ENCODE peak calls at places on chromosome 15, in eight cellular contexts. R is GM23248; S is ascending aorta; Y is DMS153; E is stimulated activated CD4-positive, alpha-beta T cell treated with anti-CD3 and anti-CD28 coated beads, Interleukin-2, amount 100 ng/mL, for 48 hours; O is WTC11; D is NCI-H748 treated with DMSO at 0.1 percent for 48 hours; A is tibial nerve. J is an unnamed sample.

GRCh38 chr15:72231847-72232461 is 964 bp upstream of the PKM start:
- DNase-seq in R (peak), S (peak), Y (peak), E (no peak), O (no peak), D (peak), A (peak), J (no peak)

GRCh38 chr15:42371125-42371524 is 11.8 kb downstream of the CAPN3 start:
- DNase-seq in R (peak), S (no peak), Y (no peak), E (no peak), O (no peak), D (no peak), A (no peak), J (no peak)

GRCh38 chr15:91308855-91309254 is 208.8 kb downstream of the SV2B start:
- DNase-seq in R (no peak), S (no peak), Y (no peak), E (no peak), O (no peak), D (no peak), A (no peak), J (no peak)

GRCh38 chr15:76057332-76058000 is 2.3 kb upstream of the TMEM266 start:
- DNase-seq in R (peak), S (no peak), Y (no peak), E (peak), O (peak), D (peak), A (peak), J (peak)

GRCh38 chr15:55222588-55222987 is 25.8 kb upstream of the RSL24D1 start:
- DNase-seq in R (no peak), S (no peak), Y (no peak), E (no peak), O (no peak), D (no peak), A (no peak), J (no peak)

GRCh38 chr15:90592144-90592887 is 62.6 kb downstream of the CRTC3 start:
- DNase-seq in R (peak), S (no peak), Y (no peak), E (no peak), O (no peak), D (no peak), A (no peak), J (no peak)

GRCh38 chr15:78830514-78831228 is 19.4 kb upstream of the ADAMTS7 start:
- DNase-seq in R (peak), S (no peak), Y (no peak), E (no peak), O (no peak), D (no peak), A (no peak), J (no peak)

GRCh38 chr15:44308415-44308814 is 19.9 kb downstream of the GOLM2 start:
- DNase-seq in R (no peak), S (no peak), Y (no peak), E (no peak), O (no peak), D (no peak), A (no peak), J (no peak)

GRCh38 chr15:88835646-88836045 is 32.4 kb downstream of the ACAN start:
- DNase-seq in R (peak), S (no peak), Y (no peak), E (no peak), O (no peak), D (no peak), A (no peak), J (no peak)

GRCh38 chr15:64938192-64938591 is 26.5 kb downstream of the ANKDD1A start:
- DNase-seq in R (no peak), S (peak), Y (no peak), E (no peak), O (no peak), D (no peak), A (no peak), J (no peak)

GRCh38 chr15:81030368-81030739 is 29.6 kb downstream of the TLNRD1 start:
- DNase-seq in R (no peak), S (no peak), Y (no peak), E (no peak), O (no peak), D (no peak), A (no peak), J (no peak)

GRCh38 chr15:87267798-87268197 is 988.7 kb downstream of the NTRK3 start:
- DNase-seq in R (peak), S (no peak), Y (no peak), E (no peak), O (no peak), D (no peak), A (no peak), J (no peak)

GRCh38 chr15:57861805-57862586 is 155.5 kb downstream of the POLR2M start:
- DNase-seq in R (peak), S (no peak), Y (no peak), E (no peak), O (no peak), D (no peak), A (no peak), J (no peak)

GRCh38 chr15:80168421-80168820 is 15.6 kb downstream of the FAH start:
- DNase-seq in R (no peak), S (no peak), Y (no peak), E (no peak), O (no peak), D (no peak), A (no peak), J (no peak)

GRCh38 chr15:76335129-76335850 is 1.3 kb upstream of the ISL2 start:
- DNase-seq in R (no peak), S (no peak), Y (no peak), E (no peak), O (peak), D (no peak), A (no peak), J (no peak)

GRCh38 chr15:86398986-86399677 is 319.5 kb downstream of the AGBL1 start:
- DNase-seq in R (no peak), S (no peak), Y (no peak), E (no peak), O (no peak), D (no peak), A (peak), J (no peak)

GRCh38 chr15:27248251-27248650 is 277.3 kb downstream of the GABRG3 start:
- DNase-seq in R (no peak), S (no peak), Y (no peak), E (no peak), O (no peak), D (no peak), A (no peak), J (no peak)

GRCh38 chr15:75061272-75061671 is 37.9 kb downstream of the PPCDC start:
- DNase-seq in R (peak), S (no peak), Y (no peak), E (no peak), O (no peak), D (no peak), A (no peak), J (no peak)

GRCh38 chr15:26260517-26261133 is 397.5 kb upstream of the ATP10A start:
- DNase-seq in R (peak), S (no peak), Y (no peak), E (peak), O (peak), D (peak), A (no peak), J (no peak)

GRCh38 chr15:92869263-92869940 is 30.7 kb upstream of the CHD2 start:
- DNase-seq in R (peak), S (no peak), Y (no peak), E (no peak), O (no peak), D (no peak), A (no peak), J (no peak)

GRCh38 chr15:52112203-52112750 is 298 bp downstream of the BCL2L10 start:
- DNase-seq in R (peak), S (peak), Y (no peak), E (peak), O (peak), D (no peak), A (no peak), J (no peak)

GRCh38 chr15:63086967-63087366 is 34.7 kb upstream of the LACTB start:
- DNase-seq in R (no peak), S (no peak), Y (no peak), E (no peak), O (no peak), D (no peak), A (no peak), J (no peak)

GRCh38 chr15:94421711-94422110 is 190.3 kb downstream of the MCTP2 start:
- DNase-seq in R (no peak), S (no peak), Y (no peak), E (no peak), O (no peak), D (no peak), A (no peak), J (no peak)

GRCh38 chr15:49273734-49274318 is 103.8 kb downstream of the GALK2 start:
- DNase-seq in R (peak), S (no peak), Y (peak), E (no peak), O (no peak), D (peak), A (no peak), J (no peak)

GRCh38 chr15:84402856-84403608 is 167.5 kb downstream of the GOLGA6L4 start:
- DNase-seq in R (no peak), S (no peak), Y (no peak), E (no peak), O (no peak), D (no peak), A (no peak), J (no peak)

GRCh38 chr15:90414408-90415028 is 26.5 kb downstream of the IQGAP1 start:
- DNase-seq in R (peak), S (no peak), Y (no peak), E (no peak), O (no peak), D (no peak), A (no peak), J (no peak)

GRCh38 chr15:63752075-63752684 is 81.6 kb downstream of the HERC1 start:
- DNase-seq in R (peak), S (no peak), Y (peak), E (peak), O (no peak), D (peak), A (peak), J (no peak)

GRCh38 chr15:70820214-70820613 is 33.7 kb downstream of the LARP6 start:
- DNase-seq in R (no peak), S (no peak), Y (no peak), E (no peak), O (no peak), D (no peak), A (no peak), J (no peak)

GRCh38 chr15:45891766-45892165 is 256.9 kb downstream of the SQOR start:
- DNase-seq in R (no peak), S (peak), Y (no peak), E (no peak), O (no peak), D (no peak), A (no peak), J (no peak)

GRCh38 chr15:35871282-35871681 is 325.3 kb upstream of the DPH6 start:
- DNase-seq in R (no peak), S (no peak), Y (no peak), E (no peak), O (no peak), D (no peak), A (no peak), J (no peak)

GRCh38 chr15:58583171-58583908 is 151.5 kb downstream of the LIPC start:
- DNase-seq in R (no peak), S (no peak), Y (no peak), E (no peak), O (no peak), D (no peak), A (no peak), J (no peak)

GRCh38 chr15:41978534-41978933 is 6.2 kb upstream of the EHD4 start:
- DNase-seq in R (no peak), S (peak), Y (no peak), E (no peak), O (no peak), D (no peak), A (no peak), J (no peak)

GRCh38 chr15:52567886-52568568 is 803 bp downstream of the ARPP19 start:
- DNase-seq in R (peak), S (no peak), Y (no peak), E (peak), O (peak), D (peak), A (no peak), J (peak)

J was measured in progenitor cell of endocrine pancreas.